ENCODE peak calls at places on chromosome X, in seven cellular contexts. One of them, this sample, is unnamed.

GRCh38 chrX:155841232-155841631 is 39.9 kb upstream of the VAMP7 start:
- DNase-seq in sigmoid colon: no peak
- DNase-seq in astrocyte: no peak
- DNase-seq in suprapubic skin: no peak
- DNase-seq in pancreas: no peak
- DNase-seq in CD8-positive, alpha-beta T cell: no peak
- DNase-seq in lower lobe of right lung: no peak
- DNase-seq in this sample: no peak

GRCh38 chrX:101229155-101229554 is 9.6 kb downstream of the DRP2 start:
- DNase-seq in lower lobe of right lung: no peak
- DNase-seq in sigmoid colon: no peak
- DNase-seq in astrocyte: peak; percentile 86
- DNase-seq in suprapubic skin: no peak
- DNase-seq in pancreas: no peak
- DNase-seq in CD8-positive, alpha-beta T cell: no peak
- DNase-seq in this sample: peak; percentile 63

GRCh38 chrX:47501226-47502071 is 18.4 kb upstream of the ZNF41 start:
- DNase-seq in CD8-positive, alpha-beta T cell: no peak
- DNase-seq in suprapubic skin: no peak
- DNase-seq in astrocyte: peak; percentile 57
- DNase-seq in lower lobe of right lung: no peak
- DNase-seq in pancreas: no peak
- DNase-seq in sigmoid colon: peak; percentile 27
- DNase-seq in this sample: peak; percentile 39

GRCh38 chrX:43750248-43750676 is 94.2 kb downstream of the MAOA start:
- DNase-seq in suprapubic skin: peak; percentile 60
- DNase-seq in CD8-positive, alpha-beta T cell: peak; percentile 62
- DNase-seq in astrocyte: peak; percentile 25
- DNase-seq in pancreas: no peak
- DNase-seq in sigmoid colon: peak; percentile 76
- DNase-seq in lower lobe of right lung: peak; percentile 47
- DNase-seq in this sample: peak; percentile 39

GRCh38 chrX:22060451-22060940 is 28.4 kb downstream of the PHEX start:
- DNase-seq in astrocyte: peak; percentile 33
- DNase-seq in CD8-positive, alpha-beta T cell: no peak
- DNase-seq in lower lobe of right lung: no peak
- DNase-seq in sigmoid colon: no peak
- DNase-seq in suprapubic skin: no peak
- DNase-seq in pancreas: no peak
- DNase-seq in this sample: no peak

GRCh38 chrX:23756165-23756564 is 13.1 kb upstream of the ACOT9 start:
- DNase-seq in lower lobe of right lung: peak; percentile 49
- DNase-seq in CD8-positive, alpha-beta T cell: peak; percentile 69
- DNase-seq in sigmoid colon: peak; percentile 68
- DNase-seq in astrocyte: peak; percentile 5
- DNase-seq in suprapubic skin: no peak
- DNase-seq in pancreas: peak; percentile 64
- DNase-seq in this sample: peak; percentile 53

GRCh38 chrX:24676403-24677024 is 17.2 kb upstream of the POLA1 start:
- DNase-seq in lower lobe of right lung: no peak
- DNase-seq in astrocyte: no peak
- DNase-seq in sigmoid colon: no peak
- DNase-seq in CD8-positive, alpha-beta T cell: no peak
- DNase-seq in pancreas: no peak
- DNase-seq in suprapubic skin: no peak
- DNase-seq in this sample: no peak

GRCh38 chrX:41785685-41786084 is 61.7 kb downstream of the GPR82 start:
- DNase-seq in CD8-positive, alpha-beta T cell: no peak
- DNase-seq in pancreas: no peak
- DNase-seq in lower lobe of right lung: no peak
- DNase-seq in suprapubic skin: no peak
- DNase-seq in sigmoid colon: no peak
- DNase-seq in astrocyte: peak; percentile 34
- DNase-seq in this sample: peak; percentile 11

GRCh38 chrX:31497086-31497485 is 425.2 kb upstream of the FTHL17 start:
- DNase-seq in sigmoid colon: no peak
- DNase-seq in CD8-positive, alpha-beta T cell: no peak
- DNase-seq in astrocyte: peak; percentile 57
- DNase-seq in suprapubic skin: no peak
- DNase-seq in lower lobe of right lung: no peak
- DNase-seq in pancreas: no peak
- DNase-seq in this sample: no peak

GRCh38 chrX:72306851-72307645 is 1.3 kb upstream of the CITED1 start:
- DNase-seq in lower lobe of right lung: peak; percentile 72
- DNase-seq in pancreas: peak; percentile 80
- DNase-seq in suprapubic skin: no peak
- DNase-seq in CD8-positive, alpha-beta T cell: no peak
- DNase-seq in sigmoid colon: peak; percentile 79
- DNase-seq in astrocyte: peak; percentile 62
- DNase-seq in this sample: peak; percentile 45

GRCh38 chrX:82764521-82764920 is 743.6 kb upstream of the POU3F4 start:
- DNase-seq in suprapubic skin: no peak
- DNase-seq in lower lobe of right lung: no peak
- DNase-seq in pancreas: no peak
- DNase-seq in sigmoid colon: no peak
- DNase-seq in astrocyte: no peak
- DNase-seq in CD8-positive, alpha-beta T cell: no peak
- DNase-seq in this sample: no peak

GRCh38 chrX:100979881-100980607 is 10.5 kb downstream of the ARL13A start:
- DNase-seq in lower lobe of right lung: no peak
- DNase-seq in suprapubic skin: no peak
- DNase-seq in astrocyte: no peak
- DNase-seq in CD8-positive, alpha-beta T cell: no peak
- DNase-seq in sigmoid colon: no peak
- DNase-seq in pancreas: no peak
- DNase-seq in this sample: no peak

GRCh38 chrX:112761239-112762207 is 79.1 kb downstream of the AMOT start:
- DNase-seq in lower lobe of right lung: no peak
- DNase-seq in sigmoid colon: no peak
- DNase-seq in suprapubic skin: no peak
- DNase-seq in astrocyte: no peak
- DNase-seq in CD8-positive, alpha-beta T cell: no peak
- DNase-seq in pancreas: no peak
- DNase-seq in this sample: no peak

GRCh38 chrX:78303086-78303485 is 24.3 kb downstream of the CYSLTR1 start:
- DNase-seq in pancreas: no peak
- DNase-seq in suprapubic skin: no peak
- DNase-seq in astrocyte: no peak
- DNase-seq in lower lobe of right lung: no peak
- DNase-seq in sigmoid colon: no peak
- DNase-seq in CD8-positive, alpha-beta T cell: no peak
- DNase-seq in this sample: no peak

GRCh38 chrX:20530319-20530979 is 263.7 kb upstream of the RPS6KA3 start:
- DNase-seq in sigmoid colon: peak; percentile 74
- DNase-seq in astrocyte: no peak
- DNase-seq in suprapubic skin: peak; percentile 69
- DNase-seq in pancreas: peak; percentile 61
- DNase-seq in lower lobe of right lung: no peak
- DNase-seq in CD8-positive, alpha-beta T cell: peak; percentile 70
- DNase-seq in this sample: peak; percentile 56

GRCh38 chrX:57379296-57379695 is 92.8 kb downstream of the FAAH2 start:
- DNase-seq in CD8-positive, alpha-beta T cell: no peak
- DNase-seq in astrocyte: no peak
- DNase-seq in suprapubic skin: no peak
- DNase-seq in lower lobe of right lung: no peak
- DNase-seq in sigmoid colon: no peak
- DNase-seq in pancreas: no peak
- DNase-seq in this sample: no peak

GRCh38 chrX:56738670-56739069 is 9.6 kb downstream of the NBDY start:
- DNase-seq in astrocyte: peak; percentile 9
- DNase-seq in pancreas: no peak
- DNase-seq in CD8-positive, alpha-beta T cell: no peak
- DNase-seq in sigmoid colon: no peak
- DNase-seq in lower lobe of right lung: no peak
- DNase-seq in suprapubic skin: no peak
- DNase-seq in this sample: no peak

GRCh38 chrX:37871626-37872302 is 24.4 kb upstream of the DYNLT3 start:
- DNase-seq in suprapubic skin: no peak
- DNase-seq in lower lobe of right lung: no peak
- DNase-seq in astrocyte: peak; percentile 94
- DNase-seq in pancreas: no peak
- DNase-seq in sigmoid colon: no peak
- DNase-seq in CD8-positive, alpha-beta T cell: no peak
- DNase-seq in this sample: peak; percentile 91

GRCh38 chrX:8684201-8684600 is 47.7 kb downstream of the ANOS1 start:
- DNase-seq in pancreas: no peak
- DNase-seq in suprapubic skin: no peak
- DNase-seq in lower lobe of right lung: no peak
- DNase-seq in astrocyte: no peak
- DNase-seq in sigmoid colon: no peak
- DNase-seq in CD8-positive, alpha-beta T cell: no peak
- DNase-seq in this sample: no peak

GRCh38 chrX:19865567-19866363 is 21.6 kb downstream of the SH3KBP1 start:
- DNase-seq in lower lobe of right lung: no peak
- DNase-seq in sigmoid colon: no peak
- DNase-seq in pancreas: no peak
- DNase-seq in suprapubic skin: no peak
- DNase-seq in CD8-positive, alpha-beta T cell: no peak
- DNase-seq in astrocyte: no peak
- DNase-seq in this sample: no peak

GRCh38 chrX:25941559-25942250 is 196.4 kb upstream of the MAGEB18 start:
- DNase-seq in CD8-positive, alpha-beta T cell: no peak
- DNase-seq in astrocyte: peak; percentile 0
- DNase-seq in suprapubic skin: no peak
- DNase-seq in lower lobe of right lung: no peak
- DNase-seq in sigmoid colon: no peak
- DNase-seq in pancreas: no peak
- DNase-seq in this sample: no peak

GRCh38 chrX:149979126-149979644 is 40.9 kb upstream of the EOLA2 start:
- DNase-seq in CD8-positive, alpha-beta T cell: no peak
- DNase-seq in suprapubic skin: no peak
- DNase-seq in pancreas: no peak
- DNase-seq in astrocyte: no peak
- DNase-seq in sigmoid colon: no peak
- DNase-seq in lower lobe of right lung: no peak
- DNase-seq in this sample: no peak

GRCh38 chrX:104310084-104310483 is 55.4 kb upstream of the ESX1 start:
- DNase-seq in lower lobe of right lung: no peak
- DNase-seq in CD8-positive, alpha-beta T cell: no peak
- DNase-seq in astrocyte: peak; percentile 14
- DNase-seq in suprapubic skin: no peak
- DNase-seq in sigmoid colon: no peak
- DNase-seq in pancreas: no peak
- DNase-seq in this sample: peak; percentile 28
- TF ChIP-seq CTCF in lower lobe of right lung: no peak
- TF ChIP-seq CTCF in CD8-positive, alpha-beta T cell: no peak
- TF ChIP-seq CTCF in astrocyte: peak; percentile 46
- TF ChIP-seq CTCF in suprapubic skin: no peak
- TF ChIP-seq CTCF in sigmoid colon: no peak
- TF ChIP-seq CTCF in pancreas: no peak
- TF ChIP-seq CTCF in this sample: peak; percentile 38

GRCh38 chrX:135652602-135653001 is 60.8 kb upstream of the CT45A1 start:
- DNase-seq in lower lobe of right lung: no peak
- DNase-seq in CD8-positive, alpha-beta T cell: no peak
- DNase-seq in sigmoid colon: no peak
- DNase-seq in astrocyte: no peak
- DNase-seq in suprapubic skin: no peak
- DNase-seq in pancreas: no peak
- DNase-seq in this sample: no peak

GRCh38 chrX:135651647-135652295 is 61.7 kb upstream of the CT45A1 start:
- DNase-seq in suprapubic skin: no peak
- DNase-seq in astrocyte: no peak
- DNase-seq in pancreas: no peak
- DNase-seq in CD8-positive, alpha-beta T cell: no peak
- DNase-seq in sigmoid colon: no peak
- DNase-seq in lower lobe of right lung: no peak
- DNase-seq in this sample: no peak

GRCh38 chrX:135644624-135645023 is 68.8 kb upstream of the CT45A1 start:
- DNase-seq in astrocyte: no peak
- DNase-seq in pancreas: no peak
- DNase-seq in lower lobe of right lung: no peak
- DNase-seq in CD8-positive, alpha-beta T cell: no peak
- DNase-seq in suprapubic skin: no peak
- DNase-seq in sigmoid colon: no peak
- DNase-seq in this sample: no peak

GRCh38 chrX:135649561-135649960 is 63.9 kb upstream of the CT45A1 start:
- DNase-seq in lower lobe of right lung: no peak
- DNase-seq in sigmoid colon: no peak
- DNase-seq in astrocyte: no peak
- DNase-seq in suprapubic skin: no peak
- DNase-seq in CD8-positive, alpha-beta T cell: no peak
- DNase-seq in pancreas: no peak
- DNase-seq in this sample: no peak
- H3K4me3 ChIP-seq in lower lobe of right lung: no peak overlapping the region
- H3K4me3 ChIP-seq in sigmoid colon: no peak overlapping the region
- H3K4me3 ChIP-seq in astrocyte: no peak overlapping the region
- H3K4me3 ChIP-seq in suprapubic skin: no peak overlapping the region
- H3K4me3 ChIP-seq in CD8-positive, alpha-beta T cell: no peak overlapping the region
- H3K4me3 ChIP-seq in pancreas: no peak overlapping the region
- H3K4me3 ChIP-seq in this sample: no peak overlapping the region

DNA sequence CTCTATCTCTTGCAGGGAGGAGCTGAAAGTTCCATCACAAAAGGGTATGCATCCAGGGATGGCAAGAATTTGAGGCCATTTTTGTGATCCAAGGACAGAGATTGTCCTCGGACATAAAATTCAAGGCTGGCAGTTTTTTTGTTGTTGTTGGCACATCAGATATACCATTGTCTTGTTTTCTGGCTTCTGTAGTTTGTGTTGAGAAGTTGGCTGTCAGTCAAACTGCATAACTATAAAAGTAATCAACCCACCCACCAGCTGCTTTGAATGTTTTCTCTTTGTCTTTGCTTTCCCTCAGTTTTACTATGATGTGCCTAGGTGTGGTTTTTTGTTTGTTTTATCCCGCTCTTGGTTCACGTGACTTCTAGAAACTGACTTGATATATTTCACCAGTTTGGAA is 21.6 kb upstream of the PDZD4 start:
- DNase-seq in CD8-positive, alpha-beta T cell: no peak
- DNase-seq in pancreas: no peak
- DNase-seq in sigmoid colon: no peak
- DNase-seq in astrocyte: no peak
- DNase-seq in suprapubic skin: no peak
- DNase-seq in lower lobe of right lung: no peak
- DNase-seq in this sample: no peak
- H3K27me3 ChIP-seq in CD8-positive, alpha-beta T cell: no peaks in the 10 kb centered on the region
- H3K27me3 ChIP-seq in pancreas: peaks cover 12% of the 10 kb centered on the region
- H3K27me3 ChIP-seq in sigmoid colon: no peaks in the 10 kb centered on the region
- H3K27me3 ChIP-seq in astrocyte: peaks cover 2% of the 10 kb centered on the region
- H3K27me3 ChIP-seq in suprapubic skin: no peaks in the 10 kb centered on the region
- H3K27me3 ChIP-seq in lower lobe of right lung: no peaks in the 10 kb centered on the region
- H3K27me3 ChIP-seq in this sample: no peaks in the 10 kb centered on the region

DNA sequence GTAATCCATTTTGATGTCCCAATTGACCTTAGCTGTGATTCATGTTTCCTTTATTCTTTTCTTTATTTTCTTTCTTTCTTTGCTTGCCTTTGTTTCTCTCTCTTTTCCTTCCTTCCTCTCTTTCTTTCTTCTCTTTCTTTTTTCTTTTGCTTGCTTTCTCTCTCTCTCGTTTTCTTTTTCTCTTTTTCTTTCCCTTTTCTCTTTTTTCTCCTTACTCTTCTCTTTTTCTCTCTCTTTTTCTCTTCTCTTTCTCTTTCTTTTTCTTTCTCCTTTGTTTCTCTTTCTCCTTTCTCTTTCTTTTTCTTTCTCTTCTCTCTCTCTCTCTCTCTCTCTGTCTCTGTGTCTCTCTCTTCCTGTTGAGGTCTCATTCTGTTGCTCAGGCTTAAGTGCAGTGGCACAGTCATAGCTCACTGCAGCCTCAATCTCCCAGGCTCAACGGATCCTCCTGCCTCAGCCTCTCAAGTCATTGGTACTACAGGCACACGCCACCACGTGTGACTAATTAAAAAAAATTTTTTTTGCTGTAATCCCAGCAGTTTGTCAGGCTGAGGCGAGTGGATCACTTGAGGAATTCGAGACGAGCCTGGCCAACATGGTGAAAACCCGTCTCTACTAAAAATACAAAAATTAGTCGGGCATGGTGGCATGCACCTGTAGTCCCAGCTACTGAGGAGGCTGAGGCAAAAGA is 8.0 kb upstream of the DHRSX start:
- DNase-seq in suprapubic skin: no peak
- DNase-seq in astrocyte: no peak
- DNase-seq in lower lobe of right lung: no peak
- DNase-seq in CD8-positive, alpha-beta T cell: no peak
- DNase-seq in pancreas: no peak
- DNase-seq in sigmoid colon: no peak
- DNase-seq in this sample: no peak
- TF ChIP-seq CTCF in suprapubic skin: no peak
- TF ChIP-seq CTCF in astrocyte: no peak
- TF ChIP-seq CTCF in lower lobe of right lung: no peak
- TF ChIP-seq CTCF in CD8-positive, alpha-beta T cell: peak; percentile 29
- TF ChIP-seq CTCF in pancreas: no peak
- TF ChIP-seq CTCF in sigmoid colon: no peak
- TF ChIP-seq CTCF in this sample: no peak

This sample was measured in brain microvascular endothelial cell.